ENCODE peak calls at places on chromosomes 11 and 22, in ten cellular contexts. F is brain microvascular endothelial cell; C is thoracic aorta; T is stimulated activated CD8-positive, alpha-beta memory T cell treated with anti-CD3 and anti-CD28 coated beads, Interleukin-7, amount 100 ng/mL, for 4 hours; P is naive B cell; K is NCI-H2029 treated with DMSO at 0.1 percent for 48 hours; E is stimulated activated CD4-positive, alpha-beta T cell treated with anti-CD3 and anti-CD28 coated beads, Interleukin-1b, Interleukin-23, amount 100 ng/mL, for 24 hours; D is amygdala; N is smooth muscle cell of the brain vasculature; X is right cardiac atrium. U is an unnamed sample.
A peak's percentile ranks its signal among the peaks of the same experiment; 100 is the strongest.

GRCh38 chr22:36419177-36419911 is 31.6 kb upstream of the MYH9 start:
- DNase-seq in F (no peak), C (no peak), T (no peak), P (no peak), K (peak; percentile 34), E (no peak), D (no peak), N (no peak), X (peak; percentile 62), U (no peak)

GRCh38 chr11:131758726-131759125 is 388.3 kb downstream of the NTM start:
- DNase-seq in F (no peak), C (no peak), T (no peak), P (no peak), K (no peak), E (no peak), D (no peak), N (no peak), X (no peak), U (no peak)

GRCh38 chr11:123157995-123158394 is 37.1 kb downstream of the CLMP start:
- DNase-seq in F (no peak), C (no peak), T (no peak), P (no peak), K (no peak), E (no peak), D (no peak), N (no peak), X (no peak), U (no peak)

GRCh38 chr11:409600-410471 is 5.0 kb downstream of the SIGIRR start:
- DNase-seq in F (no peak), C (no peak), T (no peak), P (no peak), K (no peak), E (no peak), D (no peak), N (no peak), X (peak; percentile 57), U (no peak)

GRCh38 chr11:18791175-18792065 is at the start of gene PTPN5:
- DNase-seq in F (no peak), C (no peak), T (no peak), P (no peak), K (no peak), E (no peak), D (no peak), N (no peak), X (no peak), U (no peak)

GRCh38 chr11:8959546-8960166 is 4.6 kb downstream of the TMEM9B start:
- DNase-seq in F (peak; percentile 73), C (no peak), T (no peak), P (peak; percentile 12), K (peak; percentile 24), E (no peak), D (no peak), N (peak; percentile 80), X (no peak), U (no peak)

GRCh38 chr22:49953027-49953679 is 7.4 kb upstream of the PIM3 start:
- DNase-seq in F (no peak), C (no peak), T (no peak), P (no peak), K (no peak), E (no peak), D (no peak), N (no peak), X (peak; percentile 73), U (no peak)

GRCh38 chr22:49449377-49449776 is 378.3 kb downstream of the BRD1 start:
- DNase-seq in F (no peak), C (no peak), T (no peak), P (no peak), K (no peak), E (no peak), D (no peak), N (no peak), X (no peak), U (no peak)

GRCh38 chr11:113546757-113547507 is 71.7 kb upstream of the DRD2 start:
- DNase-seq in F (peak; percentile 59), C (no peak), T (no peak), P (no peak), K (no peak), E (no peak), D (no peak), N (peak; percentile 23), X (no peak), U (no peak)

GRCh38 chr11:45560935-45561330 is 104.5 kb downstream of the CHST1 start:
- DNase-seq in F (no peak), C (no peak), T (no peak), P (no peak), K (no peak), E (no peak), D (no peak), N (no peak), X (no peak), U (no peak)

GRCh38 chr22:22884010-22884887 is 3.4 kb upstream of the IGLL5 start:
- DNase-seq in F (peak; percentile 48), C (no peak), T (peak; percentile 48), P (peak; percentile 79), K (peak; percentile 45), E (peak; percentile 11), D (no peak), N (peak; percentile 15), X (no peak), U (peak; percentile 53)

GRCh38 chr11:86041975-86042378 is 26.9 kb downstream of the PICALM start:
- DNase-seq in F (peak; percentile 91), C (peak; percentile 57), T (peak; percentile 28), P (peak; percentile 67), K (peak; percentile 77), E (no peak), D (peak; percentile 7), N (peak; percentile 77), X (no peak), U (peak; percentile 30)

GRCh38 chr11:6526411-6527135 is 29.5 kb downstream of the DNHD1 start:
- DNase-seq in F (no peak), C (no peak), T (no peak), P (no peak), K (no peak), E (no peak), D (no peak), N (no peak), X (no peak), U (no peak)

U was measured in activated gamma-delta T cell treated with anti-CD3 and anti-CD28 coated beads, Interleukin-2, amount 50 U/mL, for 16 hours.